ENCODE peak calls at places on chromosomes 3 and 15, in nine cellular contexts. E is activated T-cell treated with anti-CD3 and anti-CD28 coated beads, Interleukin-2, amount 50 U/mL, for 72 hours; B is GM04504; R is MV-4-11; V is globus pallidus; N is amygdala; H is NCI-H524; O is endothelial cell; K is NCI-H1417. Q is an unnamed sample.

GRCh38 chr3:171458056-171458856 is 1.9 kb downstream of the TNIK start:
- DNase-seq in B (no peak), N (peak), K (no peak), O (peak), E (peak), V (no peak), R (no peak), H (peak), Q (peak)

GRCh38 chr15:44066211-44066827 is 128.8 kb downstream of the FRMD5 start:
- DNase-seq in H (peak), K (peak), N (no peak), B (peak), V (peak), O (peak), E (peak), R (peak), Q (peak)

GRCh38 chr3:132773071-132773619 is 50.9 kb upstream of the NPHP3 start:
- DNase-seq in B (no peak), O (no peak), H (no peak), R (no peak), K (no peak), N (no peak), V (no peak), E (peak), Q (no peak)

GRCh38 chr3:106913966-106914365 is 463.3 kb upstream of the CCDC54 start:
- DNase-seq in R (no peak), N (no peak), V (no peak), O (no peak), H (no peak), E (no peak), B (no peak), K (no peak), Q (no peak)

GRCh38 chr3:37074178-37074577 is 80.9 kb downstream of the MLH1 start:
- DNase-seq in K (no peak), R (no peak), E (no peak), H (no peak), N (no peak), O (no peak), V (no peak), B (peak), Q (no peak)

GRCh38 chr3:112140584-112140983 is 7.5 kb upstream of the GCSAM start:
- DNase-seq in R (no peak), H (no peak), K (no peak), O (no peak), V (no peak), N (no peak), B (no peak), E (no peak), Q (no peak)

GRCh38 chr15:28989239-28989830 is 103.6 kb downstream of the APBA2 start:
- DNase-seq in N (peak), E (peak), B (no peak), V (peak), K (no peak), O (peak), H (no peak), R (peak), Q (no peak)

GRCh38 chr15:100771745-100772144 is 107.9 kb upstream of the ALDH1A3 start:
- DNase-seq in B (no peak), H (no peak), R (no peak), E (no peak), O (no peak), K (no peak), V (no peak), N (no peak), Q (no peak)

GRCh38 chr3:126083138-126083445 is 832 bp downstream of the SLC41A3 start:
- DNase-seq in H (no peak), N (no peak), O (no peak), R (no peak), V (no peak), B (no peak), E (no peak), K (no peak), Q (no peak)

GRCh38 chr3:74768010-74768409 is 153.6 kb upstream of the CNTN3 start:
- DNase-seq in K (no peak), O (no peak), H (no peak), N (no peak), V (no peak), B (no peak), E (no peak), R (no peak), Q (no peak)

GRCh38 chr3:67000006-67000405 is 1.9 kb downstream of the KBTBD8 start:
- DNase-seq in N (no peak), R (peak), K (no peak), H (no peak), O (no peak), V (no peak), E (no peak), B (peak), Q (no peak)

GRCh38 chr15:81385110-81386076 is 11.4 kb upstream of the TMC3 start:
- DNase-seq in H (no peak), R (no peak), O (no peak), V (no peak), K (no peak), E (no peak), N (no peak), B (no peak), Q (no peak)

GRCh38 chr3:40920041-40920440 is 279.3 kb upstream of the CTNNB1 start:
- DNase-seq in V (no peak), E (no peak), B (no peak), O (no peak), N (no peak), H (no peak), K (no peak), R (peak), Q (no peak)

GRCh38 chr3:30864158-30864557 is 30.3 kb downstream of the GADL1 start:
- DNase-seq in K (no peak), B (no peak), V (no peak), H (no peak), N (no peak), O (no peak), E (no peak), R (no peak), Q (no peak)

GRCh38 chr15:66515901-66516322 is 10.8 kb downstream of the ZWILCH start:
- DNase-seq in V (no peak), O (no peak), H (no peak), E (no peak), N (no peak), B (no peak), K (no peak), R (no peak), Q (no peak)

Q was measured in activated T-helper 9 cell treated with anti-CD3 and anti-CD28 coated beads, Interleukin-2, amount 50 U/mL, for 16 hours.